ENCODE peak calls at places on chromosomes 6 and 20, in nine cellular contexts. Q is ovary, Z is endothelial cell of umbilical vein, E is breast epithelium, V is K562, U is esophagus squamous epithelium, X is sigmoid colon, R is uterus, F is heart left ventricle. A is an unnamed sample.

GRCh38 chr6:144581807-144582537 is 296.8 kb downstream of the UTRN start:
- DNase-seq in X (no peak), U (no peak), F (no peak), R (no peak), V (peak), Z (peak), Q (no peak), E (no peak), A (no peak)

GRCh38 chr20:47782920-47783552 is 2.2 kb downstream of the SULF2 start:
- DNase-seq in R (no peak), Z (no peak), F (no peak), E (no peak), X (no peak), V (no peak), U (no peak), Q (no peak), A (no peak)

GRCh38 chr6:165920896-165921671 is 246.6 kb downstream of the TBXT start:
- DNase-seq in U (no peak), V (no peak), R (no peak), Q (no peak), F (no peak), X (no peak), E (no peak), Z (no peak), A (no peak)

GRCh38 chr20:20843982-20844381 is 131.5 kb upstream of the RALGAPA2 start:
- DNase-seq in V (no peak), Q (no peak), F (no peak), X (no peak), U (no peak), Z (no peak), R (no peak), E (no peak), A (no peak)

GRCh38 chr6:7590918-7591302 is 912 bp downstream of the SNRNP48 start:
- DNase-seq in Z (peak), Q (no peak), X (no peak), V (peak), F (no peak), U (no peak), E (no peak), R (no peak), A (no peak)

GRCh38 chr6:32692019-32692418 is 25.6 kb upstream of the HLA-DQB1 start:
- DNase-seq in R (no peak), E (no peak), U (no peak), Z (peak), Q (peak), F (no peak), V (no peak), X (no peak), A (no peak)

GRCh38 chr6:155216312-155217028 is 47.3 kb upstream of the CLDN20 start:
- DNase-seq in Z (no peak), Q (no peak), F (no peak), U (no peak), X (no peak), V (no peak), R (no peak), E (no peak), A (no peak)

GRCh38 chr6:169839029-169839481 is 87.6 kb downstream of the ERMARD start:
- DNase-seq in F (peak), R (no peak), E (no peak), V (no peak), U (no peak), X (peak), Q (no peak), Z (no peak), A (no peak)

GRCh38 chr6:38570750-38571149 is 69.0 kb downstream of the BTBD9 start:
- DNase-seq in Z (peak), F (no peak), V (no peak), E (no peak), X (no peak), U (no peak), Q (no peak), R (no peak), A (no peak)

GRCh38 chr20:60088236-60088635 is 130.0 kb downstream of the CDH26 start:
- DNase-seq in V (no peak), X (peak), U (no peak), F (no peak), E (no peak), Z (no peak), Q (no peak), R (no peak), A (no peak)

GRCh38 chr6:112690497-112691202 is 343.5 kb downstream of the RFPL4B start:
- DNase-seq in E (no peak), R (no peak), U (no peak), X (no peak), V (no peak), F (no peak), Q (no peak), Z (no peak), A (no peak)

GRCh38 chr6:2196079-2196679 is 49.2 kb downstream of the GMDS start:
- DNase-seq in E (no peak), Q (no peak), X (no peak), R (peak), U (no peak), F (no peak), V (peak), Z (peak), A (no peak)

GRCh38 chr6:122749451-122750050 is 30.0 kb upstream of the FABP7 start:
- DNase-seq in F (no peak), Q (no peak), Z (no peak), U (no peak), X (no peak), E (no peak), V (no peak), R (no peak), A (no peak)

GRCh38 chr6:76416821-76417605 is 344.6 kb upstream of the IMPG1 start:
- DNase-seq in F (no peak), Z (no peak), R (no peak), E (no peak), U (no peak), V (no peak), X (no peak), Q (no peak), A (no peak)

GRCh38 chr6:14639983-14640599 is 522.5 kb downstream of the CD83 start:
- DNase-seq in Q (no peak), R (no peak), F (no peak), X (no peak), E (no peak), U (no peak), Z (no peak), V (no peak), A (no peak)
- H3K4me3 ChIP-seq in Q (no peak), R (no peak), F (no peak), X (no peak), E (no peak), U (no peak), Z (no peak), V (no peak), A (no peak)

GRCh38 chr6:27674882-27675281 is 202.0 kb upstream of the ZNF184 start:
- DNase-seq in U (no peak), Q (no peak), R (no peak), X (no peak), V (no peak), Z (no peak), F (no peak), E (no peak), A (no peak)
- H3K27ac ChIP-seq in U (no peak), Q (no peak), R (no peak), X (no peak), V (no peak), Z (no peak), F (no peak), E (no peak), A (no peak)

GRCh38 chr6:34587851-34588250 is 31.7 kb upstream of the SPDEF start:
- DNase-seq in E (no peak), R (no peak), X (peak), F (no peak), U (no peak), Z (no peak), Q (no peak), V (no peak), A (no peak)
- TF ChIP-seq POLR2A in E (no peak), R (no peak), X (no peak), F (no peak), U (no peak), Z (no peak), Q (no peak), V (no peak), A (no peak)

GRCh38 chr6:138107752-138108592 is 753 bp upstream of the PERP start:
- DNase-seq in Z (no peak), V (peak), Q (no peak), R (no peak), X (no peak), E (no peak), F (no peak), U (no peak), A (no peak)
- H3K4me3 ChIP-seq in Z (peak), V (peak), Q (peak), R (peak), X (peak), E (peak), F (peak), U (peak), A (peak)